ENCODE peak calls at places on chromosomes 1 and 21, in eight cellular contexts. A is right lobe of liver; O is cardiac fibroblast; F is upper lobe of left lung; Q is thoracic aorta; T is colonic mucosa; W is effector memory CD4-positive, alpha-beta T cell; C is fibroblast of pulmonary artery. S is an unnamed sample.

GRCh38 chr21:25842925-25843324 is 108.2 kb downstream of the GABPA start:
- DNase-seq in T (no peak), C (no peak), F (no peak), A (no peak), W (no peak), Q (no peak), O (no peak), S (no peak)

GRCh38 chr21:21039624-21040023 is 41.4 kb downstream of the NCAM2 start:
- DNase-seq in T (no peak), W (no peak), A (no peak), O (no peak), Q (no peak), F (no peak), C (no peak), S (no peak)

GRCh38 chr1:8706995-8707396 is 110.4 kb downstream of the RERE start:
- DNase-seq in C (peak; percentile 68), F (no peak), A (no peak), W (no peak), Q (no peak), T (no peak), O (no peak), S (no peak)

GRCh38 chr1:28415246-28415645 is 45.7 kb downstream of the PHACTR4 start:
- DNase-seq in Q (no peak), F (no peak), T (no peak), W (no peak), A (no peak), O (no peak), C (no peak), S (no peak)

GRCh38 chr1:206808615-206809014 is 36.3 kb upstream of the IL10 start:
- DNase-seq in C (peak; percentile 73), T (no peak), A (no peak), Q (no peak), F (no peak), W (no peak), O (peak; percentile 59), S (no peak)

GRCh38 chr1:90964444-90965035 is 57.3 kb downstream of the ZNF644 start:
- DNase-seq in O (peak; percentile 53), Q (no peak), A (no peak), T (no peak), F (no peak), W (no peak), C (peak; percentile 45), S (no peak)

GRCh38 chr1:179217943-179218507 is 11.5 kb downstream of the ABL2 start:
- DNase-seq in O (peak; percentile 65), Q (no peak), C (peak; percentile 76), A (no peak), T (no peak), F (no peak), W (no peak), S (no peak)

GRCh38 chr1:18217398-18218043 is 109.9 kb downstream of the IGSF21 start:
- DNase-seq in O (peak; percentile 5), T (peak; percentile 63), W (no peak), Q (no peak), F (no peak), A (peak; percentile 24), C (no peak), S (no peak)

GRCh38 chr21:38980416-38981319 is 174.9 kb downstream of the ETS2 start:
- DNase-seq in W (no peak), O (no peak), T (no peak), F (no peak), C (no peak), Q (no peak), A (no peak), S (no peak)

GRCh38 chr1:52937433-52938065 is 10.5 kb downstream of the SCP2 start:
- DNase-seq in W (no peak), A (no peak), Q (no peak), F (no peak), T (no peak), C (no peak), O (no peak), S (no peak)

GRCh38 chr1:20885121-20885520 is 98.0 kb upstream of the HP1BP3 start:
- DNase-seq in T (no peak), A (no peak), F (no peak), W (no peak), O (no peak), C (peak; percentile 24), Q (no peak), S (no peak)

GRCh38 chr21:14284439-14284838 is 68.5 kb downstream of the RBM11 start:
- DNase-seq in O (no peak), A (no peak), F (no peak), T (no peak), W (no peak), C (no peak), Q (no peak), S (no peak)

GRCh38 chr1:6448749-6449631 is 17.0 kb downstream of the TNFRSF25 start:
- DNase-seq in A (peak; percentile 81), C (no peak), F (peak; percentile 89), Q (no peak), W (peak; percentile 25), T (no peak), O (no peak), S (no peak)

GRCh38 chr1:40783001-40783905 is at the start of gene KCNQ4:
- DNase-seq in F (peak; percentile 93), O (no peak), W (no peak), C (no peak), T (peak; percentile 73), Q (no peak), A (peak; percentile 49), S (peak; percentile 56)
- H3K4me3 ChIP-seq in F (peak within 1 kb of the TSS; percentile 55), O (peak within 1 kb of the TSS; percentile 33), W (peak within 1 kb of the TSS; percentile 22), C (peak within 1 kb of the TSS; percentile 21), T (peak within 1 kb of the TSS; percentile 43), Q (peak within 1 kb of the TSS; percentile 81), A (peak within 1 kb of the TSS; percentile 38), S (peak within 1 kb of the TSS; percentile 54)

GRCh38 chr1:216559359-216559758 is 136.1 kb upstream of the USH2A start:
- DNase-seq in F (no peak), T (no peak), W (no peak), Q (no peak), A (no peak), C (no peak), O (no peak), S (no peak)

GRCh38 chr1:216562383-216562782 is 139.1 kb upstream of the USH2A start:
- DNase-seq in C (no peak), F (no peak), Q (no peak), T (no peak), O (no peak), W (no peak), A (no peak), S (no peak)

GRCh38 chr1:216555653-216556052 is 132.4 kb upstream of the USH2A start:
- DNase-seq in Q (no peak), W (no peak), A (no peak), C (no peak), T (no peak), O (no peak), F (no peak), S (no peak)

GRCh38 chr1:216563096-216563495 is 139.8 kb upstream of the USH2A start:
- DNase-seq in A (no peak), T (no peak), F (no peak), W (no peak), O (no peak), C (no peak), Q (no peak), S (no peak)

GRCh38 chr1:216560527-216560926 is 137.3 kb upstream of the USH2A start:
- DNase-seq in Q (no peak), F (no peak), T (no peak), C (no peak), O (no peak), W (no peak), A (no peak), S (no peak)
- H3K4me3 ChIP-seq in Q (no peak overlapping the region), F (no peak overlapping the region), T (no peak overlapping the region), C (no peak overlapping the region), O (no peak overlapping the region), W (no peak overlapping the region), A (no peak overlapping the region), S (no peak overlapping the region)

DNA sequence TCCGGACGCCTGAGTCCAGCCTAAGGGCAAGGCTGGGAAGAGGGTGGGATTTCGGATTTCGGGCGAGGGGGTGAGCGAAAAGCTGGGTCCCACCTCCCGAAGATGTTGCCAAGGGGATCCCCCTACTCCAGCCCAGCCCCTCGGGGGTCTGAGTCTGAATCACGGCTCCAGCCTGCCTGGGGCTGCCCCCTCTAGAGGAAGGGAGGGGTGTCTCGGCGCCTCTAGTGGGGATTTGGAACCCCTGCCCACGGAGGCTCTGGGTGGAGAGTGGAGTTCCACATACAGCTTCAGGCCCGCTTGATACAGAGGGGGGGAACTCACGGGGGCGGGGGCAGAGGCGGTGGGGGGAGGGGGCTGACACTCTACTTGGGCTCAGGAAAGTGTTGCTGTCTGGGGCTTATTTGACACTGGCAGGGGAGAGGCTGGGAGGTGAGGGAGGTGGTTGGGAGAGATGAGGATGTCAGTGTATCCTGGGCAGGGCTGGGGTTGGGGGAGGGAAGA is 686 bp downstream of the KIRREL1 start:
- DNase-seq in Q (no peak), F (no peak), O (no peak), A (no peak), W (no peak), T (no peak), C (no peak), S (no peak)
- H3K4me3 ChIP-seq in Q (peak overlapping the region; percentile 95), F (peak overlapping the region; percentile 59), O (peak overlapping the region; percentile 94), A (peak overlapping the region; percentile 44), W (no peak overlapping the region), T (peak overlapping the region; percentile 69), C (peak overlapping the region; percentile 95), S (peak overlapping the region; percentile 79)

GRCh38 chr1:202821467-202821866 is 10.7 kb downstream of the PCAT6 start:
- DNase-seq in T (no peak), O (peak; percentile 50), A (no peak), Q (no peak), C (peak; percentile 29), W (no peak), F (no peak), S (no peak)
- H3K4me3 ChIP-seq in T (no peak overlapping the region), O (no peak overlapping the region), A (no peak overlapping the region), Q (no peak overlapping the region), C (no peak overlapping the region), W (no peak overlapping the region), F (no peak overlapping the region), S (no peak overlapping the region)

GRCh38 chr1:167651161-167651693 is 21.2 kb downstream of the RCSD1 start:
- DNase-seq in W (no peak), Q (no peak), F (no peak), C (no peak), T (no peak), A (no peak), O (no peak), S (no peak)
- H3K4me3 ChIP-seq in W (no peak overlapping the region), Q (no peak overlapping the region), F (no peak overlapping the region), C (no peak overlapping the region), T (no peak overlapping the region), A (no peak overlapping the region), O (no peak overlapping the region), S (no peak overlapping the region)

GRCh38 chr1:39272027-39272790 is 67.7 kb downstream of the MACF1 start:
- DNase-seq in C (peak; percentile 31), Q (no peak), O (no peak), W (no peak), F (no peak), T (no peak), A (no peak), S (no peak)

GRCh38 chr1:39275836-39276507 is 71.5 kb downstream of the MACF1 start:
- DNase-seq in Q (no peak), F (no peak), W (no peak), C (no peak), T (no peak), A (no peak), O (no peak), S (no peak)

GRCh38 chr1:39270368-39270767 is 65.9 kb downstream of the MACF1 start:
- DNase-seq in O (no peak), A (no peak), C (no peak), F (no peak), T (no peak), W (no peak), Q (no peak), S (no peak)

GRCh38 chr1:39269791-39270342 is 65.4 kb downstream of the MACF1 start:
- DNase-seq in Q (no peak), W (no peak), F (no peak), C (peak; percentile 71), T (no peak), A (no peak), O (peak; percentile 77), S (no peak)

GRCh38 chr1:39272791-39273071 is 68.2 kb downstream of the MACF1 start:
- DNase-seq in W (no peak), F (no peak), Q (no peak), C (no peak), O (no peak), T (no peak), A (no peak), S (no peak)
- H3K4me3 ChIP-seq in W (no peak overlapping the region), F (no peak overlapping the region), Q (no peak overlapping the region), C (no peak overlapping the region), O (no peak overlapping the region), T (no peak overlapping the region), A (no peak overlapping the region), S (no peak overlapping the region)

S was measured in breast epithelium.